ENCODE peak calls at places on chromosomes 1 and 21, in four cellular contexts. One of them, this sample, is unnamed.

GRCh38 chr1:193322218-193322617 is 135.8 kb upstream of the B3GALT2 start:
- DNase-seq in IMR-90: peak
- DNase-seq in RPMI7951: peak
- DNase-seq in C1 segment of cervical spinal cord: no peak
- DNase-seq in this sample: no peak

GRCh38 chr1:3504823-3505155 is 50.3 kb downstream of the ARHGEF16 start:
- DNase-seq in IMR-90: no peak
- DNase-seq in C1 segment of cervical spinal cord: no peak
- DNase-seq in RPMI7951: peak
- DNase-seq in this sample: no peak

GRCh38 chr1:239730378-239730777 is 344.0 kb downstream of the CHRM3 start:
- DNase-seq in IMR-90: no peak
- DNase-seq in C1 segment of cervical spinal cord: no peak
- DNase-seq in RPMI7951: no peak
- DNase-seq in this sample: no peak

GRCh38 chr1:228278432-228278941 is 70.6 kb downstream of the OBSCN start:
- DNase-seq in C1 segment of cervical spinal cord: no peak
- DNase-seq in IMR-90: no peak
- DNase-seq in RPMI7951: no peak
- DNase-seq in this sample: no peak

GRCh38 chr1:11488201-11488770 is 9.3 kb downstream of the DISP3 start:
- DNase-seq in C1 segment of cervical spinal cord: no peak
- DNase-seq in IMR-90: no peak
- DNase-seq in RPMI7951: no peak
- DNase-seq in this sample: no peak

GRCh38 chr1:237610157-237610556 is 280.6 kb downstream of the ZP4 start:
- DNase-seq in C1 segment of cervical spinal cord: no peak
- DNase-seq in RPMI7951: no peak
- DNase-seq in IMR-90: no peak
- DNase-seq in this sample: no peak

GRCh38 chr1:205246426-205247119 is 18.8 kb downstream of the TMCC2 start:
- DNase-seq in C1 segment of cervical spinal cord: no peak
- DNase-seq in RPMI7951: no peak
- DNase-seq in IMR-90: no peak
- DNase-seq in this sample: peak

GRCh38 chr1:195897072-195897471 is 711.2 kb downstream of the KCNT2 start:
- DNase-seq in RPMI7951: no peak
- DNase-seq in C1 segment of cervical spinal cord: no peak
- DNase-seq in IMR-90: no peak
- DNase-seq in this sample: no peak

GRCh38 chr1:230068952-230069684 is 2.1 kb downstream of the GALNT2 start:
- DNase-seq in C1 segment of cervical spinal cord: no peak
- DNase-seq in IMR-90: no peak
- DNase-seq in RPMI7951: peak
- DNase-seq in this sample: no peak

GRCh38 chr21:31334648-31335121 is 9.4 kb downstream of the TIAM1 start:
- DNase-seq in RPMI7951: peak
- DNase-seq in C1 segment of cervical spinal cord: no peak
- DNase-seq in IMR-90: no peak
- DNase-seq in this sample: no peak

GRCh38 chr1:53510215-53510614 is 51.0 kb downstream of the DMRTB1 start:
- DNase-seq in C1 segment of cervical spinal cord: no peak
- DNase-seq in IMR-90: no peak
- DNase-seq in RPMI7951: no peak
- DNase-seq in this sample: no peak

GRCh38 chr21:44531606-44532128 is 8.3 kb downstream of the KRTAP10-1 start:
- DNase-seq in RPMI7951: no peak
- DNase-seq in C1 segment of cervical spinal cord: no peak
- DNase-seq in IMR-90: no peak
- DNase-seq in this sample: peak

GRCh38 chr21:27246741-27247140 is 279.9 kb upstream of the ADAMTS5 start:
- DNase-seq in RPMI7951: peak
- DNase-seq in C1 segment of cervical spinal cord: no peak
- DNase-seq in IMR-90: peak
- DNase-seq in this sample: no peak

GRCh38 chr1:114353233-114353632 is 157.8 kb downstream of the TRIM33 start:
- DNase-seq in IMR-90: peak
- DNase-seq in C1 segment of cervical spinal cord: no peak
- DNase-seq in RPMI7951: peak
- DNase-seq in this sample: peak

GRCh38 chr1:221875004-221875330 is 133.1 kb upstream of the DUSP10 start:
- DNase-seq in RPMI7951: no peak
- DNase-seq in IMR-90: no peak
- DNase-seq in C1 segment of cervical spinal cord: no peak
- DNase-seq in this sample: no peak

GRCh38 chr1:199221371-199222150 is 582.7 kb downstream of the PTPRC start:
- DNase-seq in IMR-90: no peak
- DNase-seq in RPMI7951: no peak
- DNase-seq in C1 segment of cervical spinal cord: no peak
- DNase-seq in this sample: no peak

GRCh38 chr1:181131255-181131901 is 42.9 kb downstream of the IER5 start:
- DNase-seq in IMR-90: no peak
- DNase-seq in C1 segment of cervical spinal cord: no peak
- DNase-seq in RPMI7951: no peak
- DNase-seq in this sample: no peak

GRCh38 chr1:204257446-204257845 is 43.7 kb upstream of the GOLT1A start:
- DNase-seq in IMR-90: no peak
- DNase-seq in RPMI7951: no peak
- DNase-seq in C1 segment of cervical spinal cord: no peak
- DNase-seq in this sample: peak

GRCh38 chr1:85054664-85055063 is 6.4 kb upstream of the MCOLN3 start:
- DNase-seq in C1 segment of cervical spinal cord: no peak
- DNase-seq in RPMI7951: no peak
- DNase-seq in IMR-90: no peak
- DNase-seq in this sample: no peak

GRCh38 chr1:240194120-240194519 is 102.4 kb downstream of the FMN2 start:
- DNase-seq in C1 segment of cervical spinal cord: no peak
- DNase-seq in IMR-90: peak
- DNase-seq in RPMI7951: peak
- DNase-seq in this sample: no peak